ENCODE peak calls at places on chromosome 5, in eight cellular contexts. L is A549; X is SJSA1; Q is SJCRH30; A is PC-3; V is IMR-90; M is fibroblast of lung; Z is CD4-positive, alpha-beta memory T cell. H is an unnamed sample.

GRCh38 chr5:9157020-9157419 is 388.9 kb downstream of the SEMA5A start:
- DNase-seq in L (no peak), X (no peak), Q (no peak), A (no peak), V (no peak), M (no peak), Z (no peak), H (no peak)

GRCh38 chr5:146527785-146528184 is 11.8 kb upstream of the GPR151 start:
- DNase-seq in L (no peak), X (no peak), Q (no peak), A (no peak), V (no peak), M (no peak), Z (no peak), H (no peak)

GRCh38 chr5:112492291-112492690 is 73.2 kb upstream of the EPB41L4A start:
- DNase-seq in L (peak; percentile 66), X (peak; percentile 64), Q (peak; percentile 66), A (peak; percentile 69), V (peak; percentile 23), M (peak; percentile 58), Z (no peak), H (peak; percentile 70)

GRCh38 chr5:168312606-168313297 is 21.3 kb downstream of the WWC1 start:
- DNase-seq in L (no peak), X (no peak), Q (no peak), A (peak; percentile 38), V (no peak), M (no peak), Z (no peak), H (no peak)

GRCh38 chr5:179668404-179668803 is 12.4 kb downstream of the CBY3 start:
- DNase-seq in L (peak; percentile 70), X (peak; percentile 59), Q (peak; percentile 16), A (peak; percentile 5), V (peak; percentile 54), M (peak; percentile 15), Z (peak; percentile 48), H (peak; percentile 45)

GRCh38 chr5:123207852-123208251 is 118.8 kb downstream of the PRDM6 start:
- DNase-seq in L (no peak), X (no peak), Q (no peak), A (no peak), V (peak; percentile 27), M (no peak), Z (no peak), H (no peak)

GRCh38 chr5:40112875-40113274 is 566.8 kb upstream of the PTGER4 start:
- DNase-seq in L (no peak), X (no peak), Q (no peak), A (no peak), V (no peak), M (no peak), Z (no peak), H (no peak)

GRCh38 chr5:73137575-73138530 is 17.5 kb downstream of the TMEM171 start:
- DNase-seq in L (no peak), X (no peak), Q (no peak), A (no peak), V (no peak), M (no peak), Z (no peak), H (no peak)

GRCh38 chr5:56259002-56259511 is 25.9 kb upstream of the ANKRD55 start:
- DNase-seq in L (peak; percentile 37), X (peak; percentile 73), Q (no peak), A (peak; percentile 54), V (peak; percentile 97), M (peak; percentile 96), Z (no peak), H (no peak)

GRCh38 chr5:42583322-42583721 is 160.1 kb downstream of the GHR start:
- DNase-seq in L (peak; percentile 58), X (peak; percentile 41), Q (peak; percentile 61), A (peak; percentile 77), V (peak; percentile 38), M (peak; percentile 29), Z (peak; percentile 29), H (peak; percentile 63)

GRCh38 chr5:119343766-119344165 is 12.1 kb upstream of the TNFAIP8 start:
- DNase-seq in L (no peak), X (peak; percentile 65), Q (peak; percentile 87), A (no peak), V (peak; percentile 65), M (peak; percentile 88), Z (no peak), H (no peak)

GRCh38 chr5:120155873-120156272 is 308.2 kb upstream of the PRR16 start:
- DNase-seq in L (no peak), X (no peak), Q (no peak), A (no peak), V (no peak), M (no peak), Z (no peak), H (no peak)

GRCh38 chr5:65394078-65394477 is 87.6 kb downstream of the ADAMTS6 start:
- DNase-seq in L (peak; percentile 2), X (no peak), Q (peak; percentile 13), A (no peak), V (peak; percentile 90), M (peak; percentile 87), Z (no peak), H (no peak)

GRCh38 chr5:117161718-117162386 is 587.2 kb upstream of the SEMA6A start:
- DNase-seq in L (no peak), X (no peak), Q (peak; percentile 83), A (no peak), V (no peak), M (no peak), Z (no peak), H (no peak)

GRCh38 chr5:74586831-74587230 is 53.7 kb downstream of the ENC1 start:
- DNase-seq in L (no peak), X (no peak), Q (no peak), A (no peak), V (no peak), M (no peak), Z (no peak), H (no peak)

GRCh38 chr5:174692381-174692780 is 32.0 kb upstream of the MSX2 start:
- DNase-seq in L (no peak), X (no peak), Q (no peak), A (no peak), V (no peak), M (no peak), Z (no peak), H (no peak)

GRCh38 chr5:104361932-104362331 is 799.3 kb upstream of the NUDT12 start:
- DNase-seq in L (no peak), X (no peak), Q (peak; percentile 17), A (no peak), V (no peak), M (no peak), Z (no peak), H (no peak)

GRCh38 chr5:96868603-96869371 is 7.5 kb upstream of the ERAP2 start:
- DNase-seq in L (peak; percentile 76), X (no peak), Q (peak; percentile 37), A (peak; percentile 76), V (peak; percentile 82), M (peak; percentile 69), Z (peak; percentile 59), H (peak; percentile 61)

GRCh38 chr5:9861664-9862256 is 231.6 kb upstream of the TAS2R1 start:
- DNase-seq in L (no peak), X (no peak), Q (no peak), A (no peak), V (peak; percentile 33), M (no peak), Z (no peak), H (no peak)

GRCh38 chr5:10663531-10664183 is 97.4 kb downstream of the DAP start:
- DNase-seq in L (no peak), X (peak; percentile 41), Q (peak; percentile 38), A (peak; percentile 60), V (peak; percentile 64), M (peak; percentile 63), Z (no peak), H (no peak)

GRCh38 chr5:23269981-23270380 is 237.4 kb upstream of the PRDM9 start:
- DNase-seq in L (peak; percentile 46), X (no peak), Q (no peak), A (peak; percentile 82), V (no peak), M (no peak), Z (no peak), H (no peak)

DNA sequence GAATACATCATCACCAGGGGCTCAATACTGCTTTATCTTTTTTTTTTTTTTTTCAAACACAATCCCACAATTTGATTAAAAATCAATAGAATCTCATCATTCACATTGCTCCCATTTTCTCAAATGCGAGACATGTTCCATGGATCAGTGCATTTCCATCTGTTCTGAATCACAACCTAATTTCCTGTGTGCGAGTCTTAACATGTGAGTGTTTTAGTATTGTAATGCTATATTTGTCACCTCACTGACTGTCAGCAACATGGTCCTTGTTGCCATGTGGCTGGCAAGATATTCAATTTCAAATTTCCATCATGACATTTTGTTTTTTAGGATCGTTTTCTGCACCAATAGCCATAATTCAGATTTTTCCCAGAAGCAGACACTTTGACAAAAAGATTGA is 233.3 kb upstream of the PRDM9 start:
- DNase-seq in L (no peak), X (no peak), Q (no peak), A (no peak), V (no peak), M (no peak), Z (no peak), H (no peak)
- H3K4me1 ChIP-seq in L (peaks cover 9% of the 10 kb centered on the region), X (no peaks in the 10 kb centered on the region), Q (no peaks in the 10 kb centered on the region), A (peaks cover 10% of the 10 kb centered on the region), V (no peaks in the 10 kb centered on the region), M (no peaks in the 10 kb centered on the region), Z (no peaks in the 10 kb centered on the region), H (no peaks in the 10 kb centered on the region)

GRCh38 chr5:122126177-122126701 is 3.1 kb upstream of the ZNF474 start:
- DNase-seq in L (no peak), X (no peak), Q (peak; percentile 81), A (no peak), V (peak; percentile 83), M (peak; percentile 91), Z (no peak), H (no peak)
- H3K4me3 ChIP-seq in L (no peak overlapping the region), X (no peak overlapping the region), Q (peak overlapping the region; percentile 38), A (no peak overlapping the region), V (no peak overlapping the region), M (no peak overlapping the region), Z (no peak overlapping the region), H (no peak overlapping the region)

DNA sequence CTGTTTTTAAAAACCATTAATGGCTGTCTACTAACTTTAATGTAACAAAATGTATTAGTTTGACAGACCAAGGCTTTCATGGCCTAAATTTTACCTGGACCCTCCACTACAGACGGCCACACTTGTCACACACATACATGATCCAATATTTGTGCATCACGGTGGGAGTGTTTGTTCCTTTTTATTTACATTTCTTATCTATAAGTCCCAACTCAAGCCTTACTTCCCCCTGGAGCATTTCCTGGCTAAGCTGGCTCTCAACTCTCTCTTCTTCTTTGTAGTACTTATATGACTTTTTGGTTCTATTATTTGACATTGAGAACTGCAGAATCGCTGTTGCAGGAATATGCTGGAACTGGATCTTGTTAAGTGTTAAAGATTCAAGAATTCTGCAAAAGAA is 534.4 kb downstream of the RAB3C start:
- DNase-seq in L (peak; percentile 52), X (no peak), Q (no peak), A (no peak), V (no peak), M (no peak), Z (no peak), H (no peak)
- H3K4me1 ChIP-seq in L (peaks cover 75% of the 10 kb centered on the region), X (peaks cover 5% of the 10 kb centered on the region), Q (peaks cover 8% of the 10 kb centered on the region), A (no peaks in the 10 kb centered on the region), V (peaks cover 2% of the 10 kb centered on the region), M (no peaks in the 10 kb centered on the region), Z (no peaks in the 10 kb centered on the region), H (no peaks in the 10 kb centered on the region)

DNA sequence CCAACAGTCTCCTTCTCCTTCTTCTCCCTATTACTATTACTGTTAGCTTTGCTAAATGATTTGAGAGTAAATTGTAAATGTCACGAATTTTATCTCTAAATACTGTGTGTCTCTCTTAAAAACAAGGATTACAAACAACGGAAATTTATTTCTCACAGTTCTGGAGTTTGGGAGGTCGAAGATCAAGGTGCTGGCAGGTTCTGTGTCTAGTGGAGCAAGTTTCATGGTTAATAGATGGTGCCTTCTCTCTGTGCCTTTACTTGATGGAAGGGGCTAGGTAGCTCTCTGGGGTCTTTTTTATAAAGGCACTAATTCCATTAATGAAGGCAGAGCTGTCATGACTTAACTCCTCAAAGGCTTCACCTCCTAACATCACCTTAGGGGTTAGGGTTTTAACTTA is 237.9 kb downstream of the MAN2A1 start:
- DNase-seq in L (no peak), X (no peak), Q (no peak), A (no peak), V (no peak), M (no peak), Z (no peak), H (no peak)
- H3K4me3 ChIP-seq in L (no peak overlapping the region), X (no peak overlapping the region), Q (no peak overlapping the region), A (no peak overlapping the region), V (no peak overlapping the region), M (no peak overlapping the region), Z (no peak overlapping the region), H (no peak overlapping the region)

H was measured in HAP-1.